ENCODE peak calls at places on chromosomes 7 and 10, in six cellular contexts. N, A, B, P, T and R are unnamed samples.

GRCh38 chr7:55546826-55547225 is 25.5 kb downstream of the VOPP1 start:
- DNase-seq in A (peak), B (no peak), T (no peak), N (no peak), P (peak), R (no peak)

GRCh38 chr7:17937506-17938115 is 2.7 kb downstream of the SNX13 start:
- DNase-seq in A (no peak), T (no peak), N (no peak), B (no peak), P (no peak), R (no peak)

GRCh38 chr7:139709460-139709859 is 68.3 kb downstream of the HIPK2 start:
- DNase-seq in N (no peak), B (no peak), P (no peak), A (peak), T (no peak), R (no peak)

GRCh38 chr7:101486764-101487458 is 124.2 kb downstream of the COL26A1 start:
- DNase-seq in N (no peak), T (no peak), P (peak), B (no peak), A (no peak), R (no peak)

GRCh38 chr10:99630439-99630838 is 10.2 kb upstream of the SLC25A28 start:
- DNase-seq in P (peak), A (peak), B (no peak), N (no peak), T (no peak), R (no peak)

GRCh38 chr10:112706580-112706979 is 243.5 kb upstream of the TCF7L2 start:
- DNase-seq in N (no peak), A (no peak), P (no peak), B (no peak), T (no peak), R (no peak)

GRCh38 chr7:41824284-41824683 is 121.4 kb upstream of the INHBA start:
- DNase-seq in P (no peak), T (no peak), A (no peak), N (no peak), B (no peak), R (no peak)

GRCh38 chr7:7996568-7996967 is 28.0 kb downstream of the GLCCI1 start:
- DNase-seq in N (no peak), T (no peak), A (no peak), P (no peak), B (no peak), R (no peak)

GRCh38 chr7:7718461-7718860 is at the start of gene RPA3:
- DNase-seq in P (no peak), N (no peak), T (no peak), A (no peak), B (no peak), R (no peak)

GRCh38 chr7:27953361-27953760 is 213.4 kb downstream of the TAX1BP1 start:
- DNase-seq in B (no peak), N (no peak), P (no peak), A (no peak), T (no peak), R (peak)

GRCh38 chr10:24469993-24470392 is 253.7 kb downstream of the ARHGAP21 start:
- DNase-seq in N (no peak), B (no peak), A (peak), T (no peak), P (no peak), R (no peak)

GRCh38 chr7:9231683-9232082 is 798.3 kb downstream of the NXPH1 start:
- DNase-seq in B (no peak), N (no peak), P (no peak), A (no peak), T (no peak), R (no peak)

GRCh38 chr10:43594944-43595589 is 11.2 kb upstream of the ZNF485 start:
- DNase-seq in T (no peak), P (no peak), A (no peak), B (no peak), N (no peak), R (peak)

GRCh38 chr7:158710651-158711102 is 6.1 kb upstream of the NCAPG2 start:
- DNase-seq in T (no peak), P (no peak), A (no peak), B (no peak), N (no peak), R (no peak)

GRCh38 chr10:108902491-108903250 is 1020.6 kb downstream of the XPNPEP1 start:
- DNase-seq in T (no peak), N (no peak), A (no peak), P (no peak), B (no peak), R (no peak)

GRCh38 chr7:102270176-102270887 is 16.3 kb upstream of the SH2B2 start:
- DNase-seq in P (no peak), B (no peak), A (no peak), N (no peak), T (no peak), R (no peak)

GRCh38 chr7:86863452-86863851 is 196.0 kb downstream of the ELAPOR2 start:
- DNase-seq in N (no peak), B (no peak), A (no peak), T (no peak), P (no peak), R (no peak)

GRCh38 chr7:144027974-144028373 is 20.8 kb upstream of the OR2A5 start:
- DNase-seq in B (no peak), P (no peak), A (no peak), T (no peak), N (no peak), R (no peak)

GRCh38 chr7:79176859-79177477 is 276.5 kb downstream of the MAGI2 start:
- DNase-seq in P (peak), B (no peak), N (peak), T (no peak), A (no peak), R (no peak)

GRCh38 chr10:49512121-49512809 is 26.7 kb downstream of the ERCC6 start:
- DNase-seq in A (no peak), B (no peak), P (peak), T (no peak), N (no peak), R (no peak)

GRCh38 chr7:158648168-158648567 is 56.4 kb downstream of the NCAPG2 start:
- DNase-seq in P (no peak), B (no peak), T (no peak), N (no peak), A (no peak), R (no peak)

GRCh38 chr10:10432306-10433035 is 585.2 kb upstream of the CELF2 start:
- DNase-seq in N (no peak), B (no peak), T (no peak), P (no peak), A (no peak), R (no peak)

GRCh38 chr7:142459557-142459963 is 201.7 kb upstream of the PRSS58 start:
- DNase-seq in B (no peak), N (no peak), T (no peak), A (peak), P (peak), R (no peak)

GRCh38 chr10:108877130-108877529 is 1046.2 kb downstream of the XPNPEP1 start:
- DNase-seq in T (no peak), P (no peak), A (no peak), N (no peak), B (no peak), R (no peak)

GRCh38 chr10:131081386-131081785 is 230.1 kb downstream of the TCERG1L start:
- DNase-seq in P (no peak), B (peak), N (peak), T (no peak), A (no peak), R (no peak)

GRCh38 chr10:22630229-22631174 is 83.9 kb downstream of the PIP4K2A start:
- DNase-seq in P (no peak), T (no peak), N (no peak), B (no peak), A (no peak), R (no peak)

GRCh38 chr10:20936388-20936787 is 39.3 kb upstream of the NEBL start:
- DNase-seq in T (no peak), B (no peak), A (no peak), P (no peak), N (no peak), R (no peak)

GRCh38 chr7:15461576-15461975 is 100.2 kb downstream of the AGMO start:
- DNase-seq in A (no peak), B (no peak), N (no peak), P (peak), T (no peak), R (no peak)

GRCh38 chr10:71205468-71205867 is 6.9 kb upstream of the UNC5B start:
- DNase-seq in N (no peak), P (no peak), B (no peak), T (no peak), A (no peak), R (no peak)

GRCh38 chr7:43204081-43204480 is 91.6 kb downstream of the HECW1 start:
- DNase-seq in A (no peak), T (no peak), P (peak), N (no peak), B (no peak), R (no peak)

GRCh38 chr10:28375399-28376354 is 72.8 kb upstream of the MPP7 start:
- DNase-seq in B (no peak), N (no peak), T (no peak), P (peak), A (peak), R (no peak)

GRCh38 chr10:120460776-120461175 is 3.7 kb downstream of the PLPP4 start:
- DNase-seq in P (no peak), B (no peak), T (no peak), N (no peak), A (no peak), R (peak)

GRCh38 chr10:70622981-70623844 is 20.7 kb upstream of the PRF1 start:
- DNase-seq in T (no peak), B (no peak), N (no peak), A (no peak), P (no peak), R (no peak)

GRCh38 chr7:35878356-35878755 is 77.5 kb downstream of the SEPTIN7 start:
- DNase-seq in P (no peak), T (no peak), N (no peak), B (no peak), A (no peak), R (no peak)

GRCh38 chr7:151005566-151005965 is 14.7 kb downstream of the NOS3 start:
- DNase-seq in N (no peak), A (no peak), P (no peak), B (no peak), T (no peak), R (no peak)

GRCh38 chr7:151006590-151007300 is 15.9 kb downstream of the NOS3 start:
- DNase-seq in A (no peak), T (no peak), P (no peak), B (no peak), N (no peak), R (no peak)

GRCh38 chr7:151008511-151009323 is 15.6 kb downstream of the ATG9B start:
- DNase-seq in B (no peak), N (peak), P (peak), A (peak), T (no peak), R (no peak)

GRCh38 chr7:151008143-151008510 is 16.2 kb downstream of the ATG9B start:
- DNase-seq in N (peak), P (no peak), T (no peak), A (no peak), B (no peak), R (no peak)

GRCh38 chr7:151007469-151007898 is 16.7 kb downstream of the NOS3 start:
- DNase-seq in P (no peak), A (no peak), B (no peak), T (no peak), N (no peak), R (no peak)
- H3K27ac ChIP-seq in P (no peak), A (no peak), B (no peak), T (no peak), N (no peak), R (no peak)

GRCh38 chr7:151148319-151149259 is 18.9 kb downstream of the GBX1 start:
- DNase-seq in B (no peak), T (no peak), P (no peak), A (peak), N (no peak), R (no peak)
- TF ChIP-seq EP300 in B (no peak), T (no peak), P (no peak), A (no peak), N (no peak), R (no peak)

DNA sequence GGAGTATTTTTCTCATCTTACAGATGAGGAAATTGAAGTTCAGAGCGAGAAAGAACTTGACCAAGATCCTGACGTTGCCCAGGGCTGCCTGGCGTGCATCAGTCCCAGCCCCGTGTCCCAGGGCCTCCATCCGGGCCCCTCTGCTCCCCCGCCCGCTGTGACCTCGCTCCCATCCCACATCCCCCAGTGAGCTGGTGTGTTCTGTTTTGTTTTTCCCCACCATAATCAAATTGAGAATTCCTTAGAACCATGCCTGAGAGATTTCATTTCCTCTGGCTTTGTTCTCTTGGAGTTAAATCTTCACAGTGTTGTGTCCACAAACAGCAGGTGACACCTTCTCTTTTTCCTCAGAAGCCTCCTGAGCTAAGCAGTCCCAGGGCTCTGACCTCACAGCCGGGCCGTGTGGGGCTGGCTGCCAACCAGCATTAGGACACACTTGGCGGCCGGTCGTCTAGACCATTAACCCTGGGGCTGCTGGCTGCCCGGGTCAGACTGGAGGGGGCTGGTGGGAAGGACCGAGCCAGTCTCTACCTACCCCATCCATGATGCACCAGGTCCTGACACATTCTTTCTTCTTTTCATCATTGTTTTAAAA is 44.4 kb downstream of the PFKP start:
- DNase-seq in P (no peak), N (no peak), T (no peak), B (no peak), A (no peak), R (no peak)
- H3K27ac ChIP-seq in P (peak), N (no peak), T (no peak), B (no peak), A (no peak), R (peak)

DNA sequence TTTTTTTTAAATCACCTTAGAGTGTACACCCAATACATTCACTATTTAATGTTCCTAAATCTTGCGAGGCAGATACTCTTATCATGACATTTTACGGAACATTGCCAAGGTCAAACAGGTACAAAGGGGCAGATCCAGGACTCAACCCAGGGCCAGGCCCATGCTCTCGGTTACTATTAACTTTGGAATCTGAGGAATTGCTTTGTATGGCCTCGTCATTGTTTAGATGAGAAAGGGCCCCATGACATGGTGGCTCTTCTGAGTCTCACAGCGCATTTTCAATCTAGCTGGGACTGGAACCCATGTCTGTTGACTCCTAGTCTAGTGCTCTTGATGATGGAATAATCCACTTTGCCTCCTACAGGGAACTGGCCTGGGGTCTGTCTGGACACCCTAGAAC is 59.1 kb downstream of the GATA3 start:
- DNase-seq in N (no peak), P (no peak), T (no peak), A (no peak), B (no peak), R (no peak)
- TF ChIP-seq EP300 in N (no peak), P (no peak), T (no peak), A (no peak), B (no peak), R (no peak)

DNA sequence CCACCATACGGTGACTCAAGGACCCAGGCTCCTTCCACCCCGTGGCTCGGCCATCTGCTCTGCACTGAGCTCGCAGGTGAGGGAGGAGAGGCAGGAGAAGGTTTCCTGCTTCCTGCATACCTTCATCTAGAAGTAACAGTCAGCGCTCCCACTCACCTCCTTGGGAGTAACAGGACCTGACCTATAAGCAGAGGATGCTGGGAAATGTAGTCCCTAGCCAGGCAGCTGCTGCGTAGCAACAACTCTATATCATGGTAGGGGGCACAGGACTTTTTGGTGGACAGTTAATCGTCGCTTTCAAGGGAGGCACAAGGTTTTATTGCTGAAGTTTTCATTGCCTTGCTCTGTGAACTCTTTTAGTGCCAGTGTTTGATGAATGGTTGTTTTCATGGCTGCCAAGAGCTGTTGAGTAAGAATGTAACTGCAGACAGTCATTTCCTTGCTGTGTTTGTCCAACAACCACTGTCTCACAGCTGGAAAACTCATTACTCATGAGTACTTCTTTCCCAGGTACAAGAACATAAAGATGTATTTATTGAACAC is 10.2 kb upstream of the ZFYVE27 start:
- DNase-seq in T (no peak), P (peak), B (no peak), N (no peak), A (peak), R (no peak)
- H3K27ac ChIP-seq in T (peak), P (peak), B (no peak), N (no peak), A (peak), R (peak)

GRCh38 chr7:66399566-66399965 is 194.4 kb downstream of the TPST1 start:
- DNase-seq in P (no peak), B (no peak), A (no peak), T (no peak), N (no peak), R (no peak)
- TF ChIP-seq EP300 in P (no peak), B (no peak), A (no peak), T (no peak), N (no peak), R (no peak)

GRCh38 chr10:84076540-84077195 is 62.6 kb upstream of the GHITM start:
- DNase-seq in B (no peak), A (no peak), N (no peak), P (peak), T (no peak), R (peak)
- H3K27ac ChIP-seq in B (peak), A (peak), N (no peak), P (no peak), T (no peak), R (peak)